ENCODE peak calls at places on chromosome 4, in nine cellular contexts. J is ELF-1; T is nephron progenitor cell; B is Karpas-422; Z is activated naive CD4-positive, alpha-beta T cell; K is stromal cell of bone marrow; M is WTC11; N is activated T-cell treated with anti-CD3 and anti-CD28 coated beads, Interleukin-2, amount 50 U/mL, for 72 hours; E is MM.1S. V is an unnamed sample.

GRCh38 chr4:99029018-99029735 is 33.7 kb downstream of the METAP1 start:
- DNase-seq in N (no peak), Z (no peak), J (no peak), K (no peak), M (no peak), T (no peak), E (no peak), B (no peak), V (no peak)

GRCh38 chr4:71472946-71473345 is 134.1 kb downstream of the SLC4A4 start:
- DNase-seq in B (no peak), M (no peak), K (peak; percentile 50), E (no peak), T (no peak), N (no peak), Z (no peak), J (no peak), V (no peak)

GRCh38 chr4:154366956-154367355 is 124.6 kb downstream of the DCHS2 start:
- DNase-seq in N (no peak), J (peak; percentile 13), Z (no peak), E (no peak), K (no peak), B (no peak), T (no peak), M (no peak), V (no peak)

GRCh38 chr4:69984030-69984443 is 11.7 kb upstream of the STATH start:
- DNase-seq in M (no peak), B (no peak), J (no peak), E (peak; percentile 49), N (no peak), T (no peak), K (no peak), Z (no peak), V (no peak)

GRCh38 chr4:19806865-19807264 is 444.8 kb upstream of the SLIT2 start:
- DNase-seq in B (no peak), J (no peak), N (no peak), T (no peak), M (no peak), K (no peak), Z (no peak), E (no peak), V (no peak)

GRCh38 chr4:184968784-184969201 is 49.5 kb upstream of the HELT start:
- DNase-seq in E (no peak), B (no peak), M (no peak), K (no peak), N (peak; percentile 9), Z (no peak), T (no peak), J (no peak), V (no peak)

GRCh38 chr4:112327950-112328349 is 30.8 kb downstream of the ALPK1 start:
- DNase-seq in E (peak; percentile 72), T (no peak), K (peak; percentile 43), Z (no peak), B (peak; percentile 82), N (peak; percentile 12), J (peak; percentile 11), M (no peak), V (no peak)

GRCh38 chr4:174210354-174210753 is 73.1 kb downstream of the FBXO8 start:
- DNase-seq in B (no peak), M (peak; percentile 32), J (peak; percentile 26), T (no peak), Z (no peak), K (no peak), N (no peak), E (no peak), V (no peak)

GRCh38 chr4:41143721-41144379 is 70.5 kb downstream of the APBB2 start:
- DNase-seq in M (no peak), N (no peak), E (no peak), T (no peak), K (no peak), Z (no peak), J (no peak), B (no peak), V (no peak)

GRCh38 chr4:73780243-73780642 is 39.9 kb downstream of the CXCL8 start:
- DNase-seq in E (no peak), B (no peak), Z (no peak), M (no peak), N (no peak), J (no peak), T (no peak), K (no peak), V (no peak)

GRCh38 chr4:121758896-121759568 is 5.9 kb downstream of the SMIM43 start:
- DNase-seq in B (no peak), K (peak; percentile 40), E (no peak), Z (no peak), N (no peak), M (no peak), T (no peak), J (no peak), V (no peak)

GRCh38 chr4:185242749-185243533 is 33.5 kb downstream of the SNX25 start:
- DNase-seq in K (no peak), Z (no peak), N (no peak), T (no peak), E (no peak), M (no peak), J (no peak), B (no peak), V (no peak)

GRCh38 chr4:91984466-91984865 is 319.3 kb upstream of the GRID2 start:
- DNase-seq in Z (no peak), M (no peak), B (no peak), E (no peak), K (no peak), J (no peak), T (no peak), N (no peak), V (no peak)

GRCh38 chr4:188143731-188144130 is 4.5 kb downstream of the TRIML1 start:
- DNase-seq in M (no peak), K (no peak), B (no peak), J (peak; percentile 71), E (no peak), N (no peak), Z (no peak), T (peak; percentile 4), V (no peak)

GRCh38 chr4:143559757-143560147 is 46.2 kb downstream of the SMARCA5 start:
- DNase-seq in N (peak; percentile 43), J (no peak), E (peak; percentile 24), Z (no peak), T (no peak), M (no peak), K (no peak), B (peak; percentile 71), V (no peak)

GRCh38 chr4:11739992-11740391 is 311.3 kb upstream of the HS3ST1 start:
- DNase-seq in M (no peak), Z (no peak), J (no peak), B (no peak), K (peak; percentile 21), T (no peak), E (no peak), N (no peak), V (no peak)

GRCh38 chr4:74490736-74491135 is 45.8 kb downstream of the AREG start:
- DNase-seq in K (no peak), J (no peak), E (no peak), Z (no peak), B (no peak), N (no peak), M (no peak), T (no peak), V (no peak)